ENCODE peak calls at places on chromosomes 11 and 22, in four cellular contexts. B is HepG2, T is K562, G is GM12878. D is an unnamed sample.

GRCh38 chr11:84097186-84097585 is 811.0 kb upstream of the CCDC90B start:
- DNase-seq in B (no peak), G (no peak), T (no peak), D (no peak)

GRCh38 chr11:119885067-119885466 is 156.1 kb upstream of the NECTIN1 start:
- DNase-seq in B (no peak), T (no peak), G (no peak), D (no peak)

GRCh38 chr11:75944515-75944914 is 129.5 kb downstream of the UVRAG start:
- DNase-seq in B (no peak), G (no peak), T (no peak), D (no peak)

GRCh38 chr11:1198766-1199688 is 23.8 kb upstream of the MUC5B start:
- DNase-seq in T (peak), G (no peak), B (no peak), D (no peak)

GRCh38 chr22:27846248-27846760 is 44.7 kb upstream of the MN1 start:
- DNase-seq in T (no peak), G (no peak), B (no peak), D (no peak)

GRCh38 chr22:32852346-32853251 is 51.1 kb downstream of the TIMP3 start:
- DNase-seq in B (no peak), G (no peak), T (peak), D (no peak)

GRCh38 chr11:84990141-84990540 is 637.0 kb downstream of the DLG2 start:
- DNase-seq in B (no peak), T (no peak), G (no peak), D (no peak)

GRCh38 chr11:65549088-65549487 is 9.1 kb downstream of the LTBP3 start:
- DNase-seq in B (no peak), T (no peak), G (no peak), D (no peak)

GRCh38 chr11:104073950-104074349 is 37.5 kb downstream of the DDI1 start:
- DNase-seq in B (no peak), G (peak), T (no peak), D (no peak)

GRCh38 chr11:57574061-57574460 is 6.6 kb upstream of the UBE2L6 start:
- DNase-seq in T (no peak), B (no peak), G (no peak), D (no peak)

GRCh38 chr11:15227011-15227410 is 112.3 kb downstream of the INSC start:
- DNase-seq in T (no peak), G (no peak), B (no peak), D (no peak)

GRCh38 chr22:39419911-39420310 is 20.3 kb downstream of the TAB1 start:
- DNase-seq in G (no peak), B (no peak), T (no peak), D (no peak)

GRCh38 chr11:47980907-47981621 is 705 bp downstream of the PTPRJ start:
- DNase-seq in B (no peak), T (peak), G (no peak), D (peak)

GRCh38 chr11:31958086-31958735 is 132.7 kb upstream of the RCN1 start:
- DNase-seq in B (peak), T (peak), G (peak), D (peak)

GRCh38 chr11:128390246-128390645 is 197.1 kb downstream of the ETS1 start:
- DNase-seq in G (no peak), T (no peak), B (no peak), D (no peak)

GRCh38 chr11:107691003-107691402 is 20.9 kb downstream of the SLN start:
- DNase-seq in B (no peak), T (no peak), G (no peak), D (no peak)

GRCh38 chr11:19421134-19421533 is 180.4 kb upstream of the E2F8 start:
- DNase-seq in G (no peak), B (no peak), T (no peak), D (no peak)

DNA sequence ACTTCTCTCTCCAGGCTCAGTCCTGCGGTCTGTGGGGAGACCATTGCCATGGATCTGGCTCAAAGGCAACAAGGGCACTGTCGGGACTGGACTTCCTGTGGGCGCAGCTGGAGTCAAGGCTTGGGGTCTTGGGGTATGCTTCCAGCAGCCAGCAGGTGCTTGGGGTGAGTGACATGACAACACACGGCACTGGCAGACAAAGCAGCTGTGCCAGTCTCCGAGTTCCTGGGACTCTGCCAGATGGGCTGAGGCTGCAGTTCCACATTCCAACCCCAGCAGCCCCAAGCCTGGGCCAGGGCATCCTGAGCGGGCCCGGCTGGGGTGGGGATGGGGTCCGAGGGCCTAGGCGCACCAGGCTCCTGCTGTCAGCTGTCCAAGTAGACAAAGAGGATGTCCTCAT is 12.3 kb downstream of the GUCD1 start:
- DNase-seq in T (no peak), B (no peak), G (no peak), D (no peak)
- TF ChIP-seq TARDBP in T (no peak), B (no peak), G (no peak), D (no peak)

GRCh38 chr11:8608646-8609045 is 14.6 kb upstream of the STK33 start:
- DNase-seq in T (no peak), G (no peak), B (no peak), D (no peak)

GRCh38 chr11:8603696-8604077 is 9.7 kb upstream of the STK33 start:
- DNase-seq in G (no peak), B (no peak), T (no peak), D (no peak)

GRCh38 chr11:8601376-8602133 is 7.5 kb upstream of the STK33 start:
- DNase-seq in G (no peak), T (no peak), B (no peak), D (no peak)

GRCh38 chr11:8605956-8606355 is 11.9 kb upstream of the STK33 start:
- DNase-seq in T (no peak), G (no peak), B (no peak), D (no peak)

GRCh38 chr11:8604078-8604723 is 10.2 kb upstream of the STK33 start:
- DNase-seq in G (no peak), T (peak), B (peak), D (peak)
- TF ChIP-seq TARDBP in G (no peak), T (no peak), B (no peak), D (no peak)

GRCh38 chr11:44611088-44611487 is 45.6 kb downstream of the CD82 start:
- DNase-seq in G (no peak), B (no peak), T (no peak), D (no peak)

GRCh38 chr11:44609783-44610155 is 44.3 kb downstream of the CD82 start:
- DNase-seq in G (no peak), B (no peak), T (no peak), D (no peak)

GRCh38 chr11:44610556-44610955 is 45.1 kb downstream of the CD82 start:
- DNase-seq in T (no peak), B (no peak), G (no peak), D (no peak)

GRCh38 chr11:44613081-44613628 is 47.7 kb downstream of the CD82 start:
- DNase-seq in G (no peak), B (no peak), T (no peak), D (no peak)

DNA sequence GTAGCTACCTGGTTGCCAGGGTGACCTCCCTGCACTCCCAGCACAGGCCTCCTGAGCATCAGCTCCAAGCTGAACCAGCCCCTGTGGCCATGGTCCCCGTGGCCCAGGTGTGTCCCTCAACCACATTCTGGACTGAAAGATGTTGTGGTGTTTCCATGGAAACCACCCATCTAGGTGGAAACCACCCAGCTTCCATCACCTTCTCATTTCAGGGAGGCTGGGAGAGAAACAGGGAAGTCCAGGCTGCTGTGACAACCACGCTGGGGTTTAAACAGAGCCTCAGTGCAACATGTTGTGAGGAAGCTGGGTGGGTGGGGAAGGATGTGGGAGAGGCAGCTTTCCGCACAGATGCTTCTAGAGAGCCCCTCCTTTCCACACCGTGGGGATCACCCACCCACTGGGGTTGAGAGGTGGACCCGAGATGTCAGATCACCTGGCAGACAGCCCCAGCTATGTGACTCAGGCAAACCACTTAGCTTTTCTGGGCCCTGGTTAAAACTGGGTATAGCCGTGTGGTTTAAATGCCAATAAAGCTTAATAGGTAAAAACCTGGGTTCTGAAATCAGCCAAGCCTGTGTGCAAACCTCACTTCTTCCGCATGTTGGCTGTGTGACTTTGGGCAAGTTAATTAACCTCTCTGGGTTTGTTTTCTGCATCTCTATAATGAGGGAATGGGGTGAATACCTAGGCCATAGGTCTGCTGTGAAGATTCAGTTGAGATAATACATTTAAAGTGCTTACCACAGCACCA is 46.4 kb downstream of the CD82 start:
- DNase-seq in G (peak), T (no peak), B (no peak), D (no peak)
- TF ChIP-seq TARDBP in G (no peak), T (no peak), B (no peak), D (no peak)

DNA sequence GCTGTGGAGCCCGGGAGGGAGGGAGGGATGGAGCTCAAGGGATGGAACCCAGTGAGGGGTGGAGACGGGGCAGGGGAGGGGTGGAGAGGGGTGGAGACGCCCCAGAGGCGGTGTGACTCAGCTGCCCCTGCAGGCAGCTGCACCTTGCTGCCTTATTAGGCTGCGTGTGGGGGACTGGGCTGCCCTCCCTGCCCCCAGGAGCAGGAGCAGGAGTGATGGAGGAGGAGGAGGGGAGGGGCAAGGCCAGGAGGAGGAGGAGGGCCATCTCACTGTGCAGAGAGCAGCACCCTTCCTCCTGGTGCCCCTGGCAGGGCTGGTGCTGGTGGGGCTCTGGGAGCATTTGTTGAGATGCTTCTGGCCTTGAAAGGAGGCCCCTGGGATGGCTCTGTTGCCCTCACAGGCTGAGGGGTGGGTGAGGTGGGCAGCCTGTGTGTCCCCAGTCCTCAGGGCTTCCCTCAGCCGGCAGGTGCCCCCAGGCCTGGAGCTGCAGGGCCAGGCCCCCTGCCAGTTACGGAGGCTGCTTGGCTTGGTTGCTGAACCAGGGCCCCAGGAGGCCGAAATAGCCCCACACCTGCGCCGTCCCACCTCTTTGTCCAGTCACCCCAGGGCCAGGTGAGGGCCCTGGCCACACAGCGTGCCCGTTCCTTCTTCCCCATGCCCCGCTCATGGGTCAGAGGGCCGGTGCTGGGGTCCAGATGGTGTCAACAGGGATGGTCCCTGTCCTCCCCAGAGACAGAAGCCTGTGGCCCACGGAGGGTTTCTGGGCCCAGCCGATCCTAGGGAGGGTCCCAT is 9.5 kb upstream of the TSSC4 start:
- DNase-seq in B (no peak), G (no peak), T (peak), D (no peak)
- TF ChIP-seq TARDBP in B (no peak), G (no peak), T (no peak), D (no peak)

DNA sequence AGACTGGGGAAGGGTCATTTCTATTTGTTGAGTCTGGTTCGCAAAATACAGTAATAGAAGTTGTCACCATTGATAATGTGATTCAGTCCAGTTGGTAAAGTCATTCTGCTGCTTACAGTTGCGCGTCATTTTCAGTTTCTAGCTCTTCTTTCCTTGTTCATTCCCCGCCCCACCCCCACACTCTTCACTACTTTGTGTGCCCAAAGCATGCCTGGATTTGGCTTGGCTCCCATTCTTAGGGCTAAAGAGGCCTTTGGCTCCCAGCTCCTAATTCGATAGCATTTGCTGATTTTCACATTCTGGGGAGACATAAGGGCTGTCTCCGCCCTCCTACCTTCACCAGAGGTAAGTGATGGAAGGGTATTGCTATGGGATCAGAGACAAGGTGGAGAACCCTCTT is 43.0 kb downstream of the CECR2 start:
- DNase-seq in G (no peak), T (no peak), B (no peak), D (no peak)
- TF ChIP-seq TARDBP in G (no peak), T (no peak), B (no peak), D (no peak)

DNA sequence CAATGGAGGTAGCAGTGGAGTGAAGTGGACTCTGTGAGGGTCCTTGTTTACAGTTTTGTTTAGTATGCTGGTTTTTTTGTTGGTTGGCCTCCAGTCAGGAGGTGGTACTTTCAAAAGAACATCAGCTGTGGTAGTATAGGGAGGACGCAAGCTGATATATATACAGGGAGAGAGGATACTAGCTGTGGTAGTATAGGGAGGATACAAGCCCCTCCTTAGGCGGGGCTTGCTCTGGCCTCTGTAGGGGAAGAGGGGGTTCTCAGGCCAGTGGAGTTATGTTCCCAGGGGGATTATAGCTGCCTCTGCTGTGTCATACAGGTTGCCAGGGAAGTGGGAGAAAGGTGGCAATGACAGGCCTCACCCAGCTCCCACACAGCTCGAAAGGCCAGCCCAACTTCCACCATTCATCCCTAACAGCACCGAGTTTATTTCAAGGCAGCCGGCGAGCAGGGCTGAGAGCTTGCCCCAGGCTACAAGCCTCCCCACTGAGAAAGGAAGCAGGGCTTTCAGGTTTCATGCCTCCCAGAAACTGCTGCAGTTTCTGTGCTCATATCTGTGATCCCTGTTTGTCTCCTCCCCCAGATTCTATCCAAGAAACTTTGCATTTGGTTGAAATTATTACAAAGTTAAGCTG is 10.4 kb downstream of the OR52E6 start:
- DNase-seq in T (no peak), G (no peak), B (no peak), D (no peak)
- TF ChIP-seq TARDBP in T (no peak), G (no peak), B (no peak), D (no peak)

GRCh38 chr11:45930031-45930794 is 7.8 kb downstream of the LARGE2 start:
- DNase-seq in T (no peak), B (no peak), G (peak), D (no peak)
- TF ChIP-seq TARDBP in T (no peak), B (no peak), G (peak), D (no peak)